ENCODE peak calls at places on chromosome 13, in nine cellular contexts. One of them, this sample, is unnamed.

GRCh38 chr13:33014291-33014690 is 1.9 kb upstream of the KL start:
- DNase-seq in RPMI8226: no peak
- DNase-seq in AG08396: no peak
- DNase-seq in CD8-positive, alpha-beta memory T cell: no peak
- DNase-seq in dermis blood vessel endothelial cell: no peak
- DNase-seq in WTC11: no peak
- DNase-seq in cardiac fibroblast: no peak
- DNase-seq in left cardiac atrium: no peak
- DNase-seq in AG09309: no peak
- DNase-seq in this sample: no peak

GRCh38 chr13:47426126-47426849 is 529.4 kb upstream of the HTR2A start:
- DNase-seq in left cardiac atrium: peak
- DNase-seq in WTC11: no peak
- DNase-seq in cardiac fibroblast: peak
- DNase-seq in dermis blood vessel endothelial cell: no peak
- DNase-seq in RPMI8226: no peak
- DNase-seq in CD8-positive, alpha-beta memory T cell: no peak
- DNase-seq in AG09309: no peak
- DNase-seq in AG08396: peak
- DNase-seq in this sample: peak

GRCh38 chr13:50589651-50590054 is 253.8 kb downstream of the DLEU7 start:
- DNase-seq in AG09309: peak
- DNase-seq in CD8-positive, alpha-beta memory T cell: no peak
- DNase-seq in cardiac fibroblast: peak
- DNase-seq in RPMI8226: no peak
- DNase-seq in WTC11: no peak
- DNase-seq in AG08396: peak
- DNase-seq in dermis blood vessel endothelial cell: no peak
- DNase-seq in left cardiac atrium: peak
- DNase-seq in this sample: peak

GRCh38 chr13:111217661-111218060 is 102.6 kb downstream of the ARHGEF7 start:
- DNase-seq in cardiac fibroblast: no peak
- DNase-seq in AG09309: no peak
- DNase-seq in WTC11: no peak
- DNase-seq in dermis blood vessel endothelial cell: no peak
- DNase-seq in AG08396: no peak
- DNase-seq in RPMI8226: no peak
- DNase-seq in left cardiac atrium: no peak
- DNase-seq in CD8-positive, alpha-beta memory T cell: no peak
- DNase-seq in this sample: no peak

GRCh38 chr13:87669379-87669978 is 1.7 kb upstream of the SLITRK5 start:
- DNase-seq in left cardiac atrium: no peak
- DNase-seq in dermis blood vessel endothelial cell: peak
- DNase-seq in WTC11: no peak
- DNase-seq in CD8-positive, alpha-beta memory T cell: no peak
- DNase-seq in AG09309: no peak
- DNase-seq in RPMI8226: peak
- DNase-seq in cardiac fibroblast: peak
- DNase-seq in AG08396: peak
- DNase-seq in this sample: no peak

GRCh38 chr13:101383595-101383994 is 32.7 kb downstream of the NALCN start:
- DNase-seq in dermis blood vessel endothelial cell: no peak
- DNase-seq in CD8-positive, alpha-beta memory T cell: no peak
- DNase-seq in AG08396: no peak
- DNase-seq in WTC11: no peak
- DNase-seq in RPMI8226: no peak
- DNase-seq in cardiac fibroblast: no peak
- DNase-seq in AG09309: no peak
- DNase-seq in left cardiac atrium: no peak
- DNase-seq in this sample: no peak

GRCh38 chr13:113749956-113750355 is 9.1 kb upstream of the TMEM255B start:
- DNase-seq in left cardiac atrium: no peak
- DNase-seq in cardiac fibroblast: no peak
- DNase-seq in WTC11: no peak
- DNase-seq in RPMI8226: no peak
- DNase-seq in dermis blood vessel endothelial cell: no peak
- DNase-seq in AG08396: no peak
- DNase-seq in CD8-positive, alpha-beta memory T cell: no peak
- DNase-seq in AG09309: no peak
- DNase-seq in this sample: peak

GRCh38 chr13:110540871-110541525 is 20.5 kb downstream of the RAB20 start:
- DNase-seq in left cardiac atrium: no peak
- DNase-seq in AG09309: no peak
- DNase-seq in AG08396: no peak
- DNase-seq in cardiac fibroblast: no peak
- DNase-seq in WTC11: no peak
- DNase-seq in RPMI8226: no peak
- DNase-seq in CD8-positive, alpha-beta memory T cell: no peak
- DNase-seq in dermis blood vessel endothelial cell: no peak
- DNase-seq in this sample: no peak

GRCh38 chr13:111328803-111329410 is 8.5 kb downstream of the TEX29 start:
- DNase-seq in dermis blood vessel endothelial cell: no peak
- DNase-seq in AG09309: no peak
- DNase-seq in WTC11: no peak
- DNase-seq in CD8-positive, alpha-beta memory T cell: no peak
- DNase-seq in left cardiac atrium: no peak
- DNase-seq in cardiac fibroblast: no peak
- DNase-seq in AG08396: no peak
- DNase-seq in RPMI8226: no peak
- DNase-seq in this sample: peak

GRCh38 chr13:73849292-73849691 is 284.9 kb downstream of the KLF12 start:
- DNase-seq in left cardiac atrium: no peak
- DNase-seq in cardiac fibroblast: peak
- DNase-seq in AG08396: peak
- DNase-seq in dermis blood vessel endothelial cell: peak
- DNase-seq in WTC11: peak
- DNase-seq in CD8-positive, alpha-beta memory T cell: no peak
- DNase-seq in RPMI8226: peak
- DNase-seq in AG09309: no peak
- DNase-seq in this sample: peak

GRCh38 chr13:104592127-104592526 is 1525.9 kb upstream of the SLC10A2 start:
- DNase-seq in RPMI8226: no peak
- DNase-seq in cardiac fibroblast: peak
- DNase-seq in dermis blood vessel endothelial cell: no peak
- DNase-seq in CD8-positive, alpha-beta memory T cell: no peak
- DNase-seq in left cardiac atrium: no peak
- DNase-seq in AG09309: no peak
- DNase-seq in AG08396: no peak
- DNase-seq in WTC11: no peak
- DNase-seq in this sample: no peak

GRCh38 chr13:97627566-97627965 is 193.6 kb downstream of the RAP2A start:
- DNase-seq in AG08396: peak
- DNase-seq in dermis blood vessel endothelial cell: no peak
- DNase-seq in cardiac fibroblast: peak
- DNase-seq in WTC11: peak
- DNase-seq in AG09309: peak
- DNase-seq in CD8-positive, alpha-beta memory T cell: no peak
- DNase-seq in left cardiac atrium: peak
- DNase-seq in RPMI8226: no peak
- DNase-seq in this sample: peak

GRCh38 chr13:113616991-113617749 is 32.6 kb downstream of the TFDP1 start:
- DNase-seq in left cardiac atrium: no peak
- DNase-seq in cardiac fibroblast: peak
- DNase-seq in WTC11: peak
- DNase-seq in dermis blood vessel endothelial cell: no peak
- DNase-seq in AG08396: no peak
- DNase-seq in CD8-positive, alpha-beta memory T cell: no peak
- DNase-seq in AG09309: no peak
- DNase-seq in RPMI8226: no peak
- DNase-seq in this sample: no peak

GRCh38 chr13:42395066-42395821 is 123.3 kb downstream of the AKAP11 start:
- DNase-seq in cardiac fibroblast: no peak
- DNase-seq in AG09309: no peak
- DNase-seq in CD8-positive, alpha-beta memory T cell: no peak
- DNase-seq in WTC11: no peak
- DNase-seq in RPMI8226: no peak
- DNase-seq in dermis blood vessel endothelial cell: no peak
- DNase-seq in AG08396: no peak
- DNase-seq in left cardiac atrium: no peak
- DNase-seq in this sample: no peak

GRCh38 chr13:42707596-42707995 is 73.8 kb upstream of the FAM216B start:
- DNase-seq in AG08396: no peak
- DNase-seq in dermis blood vessel endothelial cell: no peak
- DNase-seq in WTC11: no peak
- DNase-seq in RPMI8226: no peak
- DNase-seq in left cardiac atrium: no peak
- DNase-seq in AG09309: no peak
- DNase-seq in cardiac fibroblast: peak
- DNase-seq in CD8-positive, alpha-beta memory T cell: no peak
- DNase-seq in this sample: no peak

GRCh38 chr13:99308481-99309087 is 1.4 kb upstream of the GPR183 start:
- DNase-seq in left cardiac atrium: no peak
- DNase-seq in WTC11: no peak
- DNase-seq in RPMI8226: no peak
- DNase-seq in cardiac fibroblast: peak
- DNase-seq in AG09309: no peak
- DNase-seq in CD8-positive, alpha-beta memory T cell: no peak
- DNase-seq in dermis blood vessel endothelial cell: peak
- DNase-seq in AG08396: peak
- DNase-seq in this sample: peak

GRCh38 chr13:111853766-111854165 is 213.2 kb upstream of the SOX1 start:
- DNase-seq in cardiac fibroblast: no peak
- DNase-seq in CD8-positive, alpha-beta memory T cell: no peak
- DNase-seq in left cardiac atrium: no peak
- DNase-seq in AG09309: no peak
- DNase-seq in WTC11: no peak
- DNase-seq in RPMI8226: no peak
- DNase-seq in AG08396: no peak
- DNase-seq in dermis blood vessel endothelial cell: no peak
- DNase-seq in this sample: no peak

GRCh38 chr13:112204881-112205327 is 138.0 kb downstream of the SOX1 start:
- DNase-seq in CD8-positive, alpha-beta memory T cell: no peak
- DNase-seq in RPMI8226: no peak
- DNase-seq in cardiac fibroblast: no peak
- DNase-seq in WTC11: peak
- DNase-seq in AG09309: no peak
- DNase-seq in dermis blood vessel endothelial cell: no peak
- DNase-seq in left cardiac atrium: no peak
- DNase-seq in AG08396: no peak
- DNase-seq in this sample: no peak

GRCh38 chr13:87087741-87088140 is 583.4 kb upstream of the SLITRK5 start:
- DNase-seq in AG08396: no peak
- DNase-seq in CD8-positive, alpha-beta memory T cell: no peak
- DNase-seq in cardiac fibroblast: peak
- DNase-seq in AG09309: no peak
- DNase-seq in dermis blood vessel endothelial cell: no peak
- DNase-seq in left cardiac atrium: no peak
- DNase-seq in RPMI8226: no peak
- DNase-seq in WTC11: no peak
- DNase-seq in this sample: no peak

GRCh38 chr13:98484289-98485219 is 92.4 kb downstream of the STK24 start:
- DNase-seq in AG09309: peak
- DNase-seq in WTC11: peak
- DNase-seq in cardiac fibroblast: peak
- DNase-seq in AG08396: peak
- DNase-seq in dermis blood vessel endothelial cell: peak
- DNase-seq in CD8-positive, alpha-beta memory T cell: peak
- DNase-seq in left cardiac atrium: peak
- DNase-seq in RPMI8226: peak
- DNase-seq in this sample: peak

GRCh38 chr13:28609381-28609780 is 49.5 kb upstream of the POMP start:
- DNase-seq in AG08396: no peak
- DNase-seq in WTC11: no peak
- DNase-seq in RPMI8226: no peak
- DNase-seq in dermis blood vessel endothelial cell: no peak
- DNase-seq in CD8-positive, alpha-beta memory T cell: no peak
- DNase-seq in left cardiac atrium: no peak
- DNase-seq in AG09309: no peak
- DNase-seq in cardiac fibroblast: no peak
- DNase-seq in this sample: no peak

GRCh38 chr13:30312859-30313258 is 5.5 kb upstream of the KATNAL1 start:
- DNase-seq in RPMI8226: no peak
- DNase-seq in dermis blood vessel endothelial cell: peak
- DNase-seq in cardiac fibroblast: peak
- DNase-seq in AG08396: peak
- DNase-seq in CD8-positive, alpha-beta memory T cell: no peak
- DNase-seq in WTC11: no peak
- DNase-seq in AG09309: no peak
- DNase-seq in left cardiac atrium: no peak
- DNase-seq in this sample: peak

GRCh38 chr13:39266426-39266825 is 228.2 kb downstream of the NHLRC3 start:
- DNase-seq in cardiac fibroblast: no peak
- DNase-seq in WTC11: no peak
- DNase-seq in AG08396: no peak
- DNase-seq in left cardiac atrium: no peak
- DNase-seq in dermis blood vessel endothelial cell: peak
- DNase-seq in CD8-positive, alpha-beta memory T cell: no peak
- DNase-seq in RPMI8226: no peak
- DNase-seq in AG09309: no peak
- DNase-seq in this sample: no peak

GRCh38 chr13:35771898-35772297 is 295.4 kb upstream of the MAB21L1 start:
- DNase-seq in left cardiac atrium: no peak
- DNase-seq in RPMI8226: no peak
- DNase-seq in AG09309: peak
- DNase-seq in AG08396: peak
- DNase-seq in dermis blood vessel endothelial cell: no peak
- DNase-seq in cardiac fibroblast: peak
- DNase-seq in CD8-positive, alpha-beta memory T cell: no peak
- DNase-seq in WTC11: no peak
- DNase-seq in this sample: peak

GRCh38 chr13:70622785-70623184 is 514.5 kb upstream of the KLHL1 start:
- DNase-seq in cardiac fibroblast: no peak
- DNase-seq in AG08396: no peak
- DNase-seq in dermis blood vessel endothelial cell: no peak
- DNase-seq in left cardiac atrium: no peak
- DNase-seq in CD8-positive, alpha-beta memory T cell: no peak
- DNase-seq in RPMI8226: no peak
- DNase-seq in AG09309: no peak
- DNase-seq in WTC11: no peak
- DNase-seq in this sample: no peak

GRCh38 chr13:35994131-35994966 is 136.8 kb downstream of the DCLK1 start:
- DNase-seq in CD8-positive, alpha-beta memory T cell: no peak
- DNase-seq in WTC11: no peak
- DNase-seq in AG09309: peak
- DNase-seq in AG08396: peak
- DNase-seq in left cardiac atrium: peak
- DNase-seq in RPMI8226: no peak
- DNase-seq in dermis blood vessel endothelial cell: no peak
- DNase-seq in cardiac fibroblast: peak
- DNase-seq in this sample: peak

GRCh38 chr13:27432180-27432579 is 7.8 kb downstream of the GTF3A start:
- DNase-seq in CD8-positive, alpha-beta memory T cell: no peak
- DNase-seq in AG09309: no peak
- DNase-seq in cardiac fibroblast: no peak
- DNase-seq in left cardiac atrium: no peak
- DNase-seq in AG08396: no peak
- DNase-seq in RPMI8226: no peak
- DNase-seq in dermis blood vessel endothelial cell: no peak
- DNase-seq in WTC11: no peak
- DNase-seq in this sample: no peak

GRCh38 chr13:23710366-23710765 is 140.2 kb downstream of the TNFRSF19 start:
- DNase-seq in CD8-positive, alpha-beta memory T cell: no peak
- DNase-seq in WTC11: no peak
- DNase-seq in AG09309: no peak
- DNase-seq in left cardiac atrium: no peak
- DNase-seq in AG08396: no peak
- DNase-seq in dermis blood vessel endothelial cell: no peak
- DNase-seq in cardiac fibroblast: no peak
- DNase-seq in RPMI8226: no peak
- DNase-seq in this sample: no peak

GRCh38 chr13:36822786-36823185 is 3.8 kb downstream of the RFXAP start:
- DNase-seq in cardiac fibroblast: peak
- DNase-seq in dermis blood vessel endothelial cell: peak
- DNase-seq in CD8-positive, alpha-beta memory T cell: no peak
- DNase-seq in left cardiac atrium: no peak
- DNase-seq in AG08396: no peak
- DNase-seq in RPMI8226: no peak
- DNase-seq in WTC11: no peak
- DNase-seq in AG09309: no peak
- DNase-seq in this sample: no peak

GRCh38 chr13:95099541-95099940 is 201.7 kb downstream of the ABCC4 start:
- DNase-seq in left cardiac atrium: no peak
- DNase-seq in AG09309: no peak
- DNase-seq in AG08396: no peak
- DNase-seq in RPMI8226: no peak
- DNase-seq in WTC11: no peak
- DNase-seq in CD8-positive, alpha-beta memory T cell: no peak
- DNase-seq in dermis blood vessel endothelial cell: peak
- DNase-seq in cardiac fibroblast: peak
- DNase-seq in this sample: no peak

GRCh38 chr13:22154041-22154440 is 483.2 kb downstream of the FGF9 start:
- DNase-seq in cardiac fibroblast: no peak
- DNase-seq in AG09309: no peak
- DNase-seq in dermis blood vessel endothelial cell: no peak
- DNase-seq in WTC11: no peak
- DNase-seq in AG08396: no peak
- DNase-seq in CD8-positive, alpha-beta memory T cell: no peak
- DNase-seq in RPMI8226: no peak
- DNase-seq in left cardiac atrium: no peak
- DNase-seq in this sample: no peak